ENCODE peak calls at places on chromosomes 2 and 18, in eight cellular contexts. X is islet precursor cell, U is epithelial cell of prostate, K is iPS DF 19.7, I is HT-29, G is foreskin fibroblast, F is NCI-H226, B is OCI-M1. Y is an unnamed sample.

GRCh38 chr2:191230174-191230573 is 15.0 kb upstream of the MYO1B start:
- DNase-seq in X (peak; percentile 78), U (no peak), K (no peak), I (no peak), G (peak; percentile 79), F (peak; percentile 61), B (no peak), Y (no peak)

GRCh38 chr2:205409403-205409802 is 272.9 kb upstream of the NRP2 start:
- DNase-seq in X (no peak), U (no peak), K (no peak), I (no peak), G (no peak), F (no peak), B (no peak), Y (no peak)

GRCh38 chr2:20195431-20195830 is 29.5 kb downstream of the SDC1 start:
- DNase-seq in X (no peak), U (no peak), K (no peak), I (no peak), G (no peak), F (no peak), B (no peak), Y (no peak)

GRCh38 chr2:202408546-202409140 is 32.5 kb downstream of the BMPR2 start:
- DNase-seq in X (no peak), U (no peak), K (no peak), I (peak; percentile 73), G (no peak), F (no peak), B (no peak), Y (no peak)

GRCh38 chr2:33033524-33034150 is 86.9 kb downstream of the LTBP1 start:
- DNase-seq in X (no peak), U (no peak), K (no peak), I (peak; percentile 42), G (peak; percentile 49), F (peak; percentile 21), B (peak; percentile 67), Y (peak; percentile 15)

GRCh38 chr2:110678457-110679336 is 834 bp upstream of the BUB1 start:
- DNase-seq in X (no peak), U (no peak), K (no peak), I (peak; percentile 28), G (no peak), F (no peak), B (peak; percentile 75), Y (no peak)

GRCh38 chr2:144554811-144555210 is 34.9 kb upstream of the ZEB2 start:
- DNase-seq in X (no peak), U (no peak), K (no peak), I (peak; percentile 6), G (peak; percentile 5), F (no peak), B (no peak), Y (no peak)

GRCh38 chr2:31945572-31945935 is 65.3 kb downstream of the MEMO1 start:
- DNase-seq in X (no peak), U (no peak), K (no peak), I (no peak), G (no peak), F (peak; percentile 92), B (peak; percentile 80), Y (no peak)

GRCh38 chr18:62814114-62814759 is 98.9 kb downstream of the PHLPP1 start:
- DNase-seq in X (no peak), U (no peak), K (no peak), I (no peak), G (no peak), F (no peak), B (no peak), Y (no peak)

GRCh38 chr2:1430491-1430890 is 17.2 kb downstream of the TPO start:
- DNase-seq in X (peak; percentile 27), U (no peak), K (no peak), I (no peak), G (no peak), F (no peak), B (no peak), Y (no peak)

GRCh38 chr2:72137498-72138010 is 10.1 kb downstream of the CYP26B1 start:
- DNase-seq in X (peak; percentile 86), U (no peak), K (no peak), I (peak; percentile 80), G (no peak), F (peak; percentile 43), B (peak; percentile 67), Y (no peak)

GRCh38 chr2:103627301-103627700 is 865.5 kb downstream of the TMEM182 start:
- DNase-seq in X (no peak), U (no peak), K (no peak), I (no peak), G (no peak), F (no peak), B (no peak), Y (no peak)

GRCh38 chr2:99793022-99793421 is 303.2 kb upstream of the REV1 start:
- DNase-seq in X (no peak), U (no peak), K (no peak), I (no peak), G (no peak), F (no peak), B (no peak), Y (no peak)

GRCh38 chr2:29502452-29502851 is 387.2 kb downstream of the CLIP4 start:
- DNase-seq in X (no peak), U (no peak), K (no peak), I (no peak), G (no peak), F (peak; percentile 68), B (no peak), Y (no peak)

Y was measured in AG04450.